ENCODE peak calls at places on chromosomes 5 and 9, in six cellular contexts. W is Karpas-422; S is HCT116; M is CD8-positive, alpha-beta T cell; R is cardiac muscle cell; C is naive thymus-derived CD4-positive, alpha-beta T cell. Y is an unnamed sample.

GRCh38 chr5:74954919-74955318 is 88.7 kb upstream of the FAM169A start:
- DNase-seq in W (no peak), R (peak), M (no peak), C (no peak), S (no peak), Y (no peak)

GRCh38 chr5:41009228-41009627 is 61.9 kb downstream of the MROH2B start:
- DNase-seq in C (no peak), M (no peak), R (peak), W (no peak), S (peak), Y (no peak)

GRCh38 chr5:149550267-149550582 is 1.0 kb downstream of the CSNK1A1 start:
- DNase-seq in C (no peak), W (peak), M (no peak), R (peak), S (no peak), Y (no peak)

GRCh38 chr5:111134080-111134479 is 41.9 kb downstream of the WDR36 start:
- DNase-seq in M (no peak), S (no peak), C (no peak), R (peak), W (no peak), Y (no peak)

GRCh38 chr9:36739538-36740116 is 166.9 kb downstream of the MELK start:
- DNase-seq in S (no peak), C (no peak), W (no peak), R (no peak), M (no peak), Y (peak)

GRCh38 chr5:78757269-78758053 is 108.9 kb upstream of the LHFPL2 start:
- DNase-seq in S (no peak), R (peak), W (no peak), C (no peak), M (no peak), Y (no peak)

GRCh38 chr5:98796197-98796972 is 22.9 kb downstream of the RGMB start:
- DNase-seq in W (peak), R (peak), S (no peak), M (peak), C (peak), Y (peak)

GRCh38 chr5:132059043-132059695 is 1.3 kb upstream of the IL3 start:
- DNase-seq in M (peak), S (no peak), R (no peak), C (no peak), W (no peak), Y (peak)

GRCh38 chr9:95938724-95939123 is 63.2 kb downstream of the ERCC6L2 start:
- DNase-seq in C (no peak), S (no peak), R (no peak), M (no peak), W (no peak), Y (no peak)

GRCh38 chr9:95939472-95939871 is 64.0 kb downstream of the ERCC6L2 start:
- DNase-seq in M (no peak), R (no peak), S (no peak), W (no peak), C (no peak), Y (no peak)

GRCh38 chr9:95936579-95937075 is 61.1 kb downstream of the ERCC6L2 start:
- DNase-seq in S (no peak), R (no peak), W (no peak), C (no peak), M (no peak), Y (no peak)

GRCh38 chr9:95937131-95937530 is 61.6 kb downstream of the ERCC6L2 start:
- DNase-seq in C (no peak), R (no peak), W (no peak), S (no peak), M (no peak), Y (no peak)

DNA sequence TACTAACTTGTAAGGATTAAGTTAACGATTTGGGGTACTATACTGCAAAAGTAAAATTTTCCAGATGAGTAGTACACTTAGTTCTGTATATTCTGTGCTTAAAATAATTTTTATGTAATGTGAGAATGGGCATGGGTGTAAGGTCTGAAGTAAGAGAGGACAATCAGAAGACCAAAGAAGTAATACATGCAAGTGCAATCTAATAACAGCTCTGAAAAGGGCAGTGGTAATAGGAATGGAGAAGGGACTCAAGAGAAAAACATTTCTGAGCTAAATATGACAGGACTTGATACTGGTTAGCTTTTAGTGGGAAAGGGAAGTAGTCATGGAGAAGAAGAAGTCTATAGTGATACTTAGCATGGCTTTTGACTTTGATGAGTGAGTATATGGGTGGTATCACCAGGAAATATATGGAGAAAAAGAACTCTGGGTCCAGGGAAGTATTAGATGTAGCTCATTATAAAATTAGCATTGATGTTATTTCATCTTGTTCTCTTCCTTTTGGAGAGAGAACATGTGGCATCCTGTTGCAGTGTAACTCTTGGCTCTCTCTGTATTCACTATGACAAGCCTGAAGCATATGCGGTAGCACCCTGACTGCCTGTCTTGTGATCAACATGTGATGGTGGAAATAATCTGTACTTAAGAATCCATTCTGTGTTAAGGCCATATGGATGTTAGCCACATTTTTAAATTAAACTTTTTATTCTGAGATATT is 60.5 kb downstream of the ERCC6L2 start:
- DNase-seq in M (no peak), W (no peak), C (no peak), R (no peak), S (no peak), Y (no peak)
- H3K4me3 ChIP-seq in M (no peak), W (no peak), C (no peak), R (no peak), S (no peak), Y (no peak)

GRCh38 chr9:116605060-116605459 is 82.0 kb upstream of the TRIM32 start:
- DNase-seq in S (no peak), W (no peak), C (no peak), R (no peak), M (no peak), Y (no peak)

GRCh38 chr9:116605904-116606341 is 81.2 kb upstream of the TRIM32 start:
- DNase-seq in M (no peak), R (peak), S (no peak), W (no peak), C (no peak), Y (no peak)
- H3K27ac ChIP-seq in M (no peak), R (no peak), S (no peak), W (no peak), C (no peak), Y (peak)

GRCh38 chr5:113264061-113264460 is 170.7 kb downstream of the TSSK1B start:
- DNase-seq in M (no peak), S (no peak), R (peak), C (no peak), W (no peak), Y (no peak)
- H3K4me3 ChIP-seq in M (no peak), S (no peak), R (no peak), C (no peak), W (no peak), Y (no peak)

GRCh38 chr5:116763987-116764866 is 189.6 kb upstream of the SEMA6A start:
- DNase-seq in R (no peak), M (no peak), C (no peak), W (no peak), S (no peak), Y (no peak)
- H3K27ac ChIP-seq in R (no peak), M (no peak), C (no peak), W (no peak), S (no peak), Y (no peak)

GRCh38 chr5:115815006-115815692 is 1.3 kb downstream of the CDO1 start:
- DNase-seq in W (no peak), S (no peak), R (peak), M (no peak), C (no peak), Y (no peak)
- H3K4me3 ChIP-seq in W (no peak), S (no peak), R (peak), M (no peak), C (no peak), Y (no peak)